ENCODE peak calls at places on chromosomes 3 and 15, in ten cellular contexts. One of them, this sample, is unnamed.

GRCh38 chr3:133289322-133289721 is 110.5 kb upstream of the BFSP2 start:
- DNase-seq in HFF-Myc: no peak
- DNase-seq in fibroblast of pulmonary artery: no peak
- DNase-seq in pancreas: no peak
- DNase-seq in GM20000: no peak
- DNase-seq in Caco-2: no peak
- DNase-seq in thyroid gland: no peak
- DNase-seq in AG09309: no peak
- DNase-seq in heart right ventricle: no peak
- DNase-seq in B cell: no peak
- DNase-seq in this sample: no peak

GRCh38 chr3:15804553-15805095 is 6.8 kb upstream of the ANKRD28 start:
- DNase-seq in AG09309: no peak
- DNase-seq in B cell: no peak
- DNase-seq in pancreas: no peak
- DNase-seq in heart right ventricle: no peak
- DNase-seq in HFF-Myc: no peak
- DNase-seq in fibroblast of pulmonary artery: no peak
- DNase-seq in GM20000: peak; percentile 14
- DNase-seq in thyroid gland: no peak
- DNase-seq in Caco-2: no peak
- DNase-seq in this sample: no peak

GRCh38 chr3:58560771-58561311 is 16.4 kb downstream of the FAM107A start:
- DNase-seq in AG09309: peak; percentile 98
- DNase-seq in pancreas: no peak
- DNase-seq in HFF-Myc: peak; percentile 92
- DNase-seq in Caco-2: peak; percentile 86
- DNase-seq in heart right ventricle: no peak
- DNase-seq in B cell: no peak
- DNase-seq in GM20000: no peak
- DNase-seq in fibroblast of pulmonary artery: peak; percentile 95
- DNase-seq in thyroid gland: peak; percentile 76
- DNase-seq in this sample: peak; percentile 39

GRCh38 chr15:89129123-89129815 is 41.0 kb downstream of the ABHD2 start:
- DNase-seq in GM20000: peak; percentile 65
- DNase-seq in HFF-Myc: no peak
- DNase-seq in AG09309: no peak
- DNase-seq in heart right ventricle: no peak
- DNase-seq in Caco-2: peak; percentile 53
- DNase-seq in fibroblast of pulmonary artery: peak; percentile 49
- DNase-seq in B cell: peak; percentile 51
- DNase-seq in pancreas: no peak
- DNase-seq in thyroid gland: peak; percentile 48
- DNase-seq in this sample: peak; percentile 51

GRCh38 chr15:54347082-54347827 is 369.0 kb downstream of the UNC13C start:
- DNase-seq in B cell: no peak
- DNase-seq in HFF-Myc: no peak
- DNase-seq in thyroid gland: no peak
- DNase-seq in AG09309: no peak
- DNase-seq in heart right ventricle: no peak
- DNase-seq in Caco-2: no peak
- DNase-seq in fibroblast of pulmonary artery: no peak
- DNase-seq in pancreas: no peak
- DNase-seq in GM20000: peak; percentile 10
- DNase-seq in this sample: no peak

GRCh38 chr3:53324011-53324544 is 23.3 kb downstream of the DCP1A start:
- DNase-seq in B cell: no peak
- DNase-seq in GM20000: no peak
- DNase-seq in fibroblast of pulmonary artery: no peak
- DNase-seq in pancreas: no peak
- DNase-seq in heart right ventricle: peak; percentile 47
- DNase-seq in AG09309: no peak
- DNase-seq in thyroid gland: peak; percentile 26
- DNase-seq in Caco-2: no peak
- DNase-seq in HFF-Myc: no peak
- DNase-seq in this sample: no peak

GRCh38 chr3:194140520-194141414 is 4.8 kb downstream of the HES1 start:
- DNase-seq in HFF-Myc: no peak
- DNase-seq in Caco-2: peak; percentile 64
- DNase-seq in heart right ventricle: peak; percentile 76
- DNase-seq in pancreas: peak; percentile 66
- DNase-seq in GM20000: peak; percentile 70
- DNase-seq in thyroid gland: peak; percentile 70
- DNase-seq in AG09309: no peak
- DNase-seq in B cell: no peak
- DNase-seq in fibroblast of pulmonary artery: peak; percentile 73
- DNase-seq in this sample: peak; percentile 61

GRCh38 chr15:55530861-55531313 is 22.9 kb upstream of the DNAAF4 start:
- DNase-seq in GM20000: no peak
- DNase-seq in fibroblast of pulmonary artery: peak; percentile 44
- DNase-seq in heart right ventricle: no peak
- DNase-seq in HFF-Myc: no peak
- DNase-seq in thyroid gland: peak; percentile 79
- DNase-seq in pancreas: no peak
- DNase-seq in Caco-2: no peak
- DNase-seq in B cell: no peak
- DNase-seq in AG09309: no peak
- DNase-seq in this sample: no peak

GRCh38 chr3:143951351-143951971 is 20.2 kb upstream of the DIPK2A start:
- DNase-seq in B cell: peak; percentile 64
- DNase-seq in AG09309: no peak
- DNase-seq in fibroblast of pulmonary artery: peak; percentile 69
- DNase-seq in thyroid gland: peak; percentile 33
- DNase-seq in GM20000: peak; percentile 33
- DNase-seq in heart right ventricle: no peak
- DNase-seq in HFF-Myc: no peak
- DNase-seq in pancreas: no peak
- DNase-seq in Caco-2: peak; percentile 47
- DNase-seq in this sample: peak; percentile 37

GRCh38 chr3:97680210-97680609 is 84.3 kb upstream of the ARL6 start:
- DNase-seq in Caco-2: no peak
- DNase-seq in AG09309: no peak
- DNase-seq in HFF-Myc: no peak
- DNase-seq in heart right ventricle: no peak
- DNase-seq in pancreas: no peak
- DNase-seq in thyroid gland: no peak
- DNase-seq in GM20000: no peak
- DNase-seq in fibroblast of pulmonary artery: no peak
- DNase-seq in B cell: no peak
- DNase-seq in this sample: no peak

DNA sequence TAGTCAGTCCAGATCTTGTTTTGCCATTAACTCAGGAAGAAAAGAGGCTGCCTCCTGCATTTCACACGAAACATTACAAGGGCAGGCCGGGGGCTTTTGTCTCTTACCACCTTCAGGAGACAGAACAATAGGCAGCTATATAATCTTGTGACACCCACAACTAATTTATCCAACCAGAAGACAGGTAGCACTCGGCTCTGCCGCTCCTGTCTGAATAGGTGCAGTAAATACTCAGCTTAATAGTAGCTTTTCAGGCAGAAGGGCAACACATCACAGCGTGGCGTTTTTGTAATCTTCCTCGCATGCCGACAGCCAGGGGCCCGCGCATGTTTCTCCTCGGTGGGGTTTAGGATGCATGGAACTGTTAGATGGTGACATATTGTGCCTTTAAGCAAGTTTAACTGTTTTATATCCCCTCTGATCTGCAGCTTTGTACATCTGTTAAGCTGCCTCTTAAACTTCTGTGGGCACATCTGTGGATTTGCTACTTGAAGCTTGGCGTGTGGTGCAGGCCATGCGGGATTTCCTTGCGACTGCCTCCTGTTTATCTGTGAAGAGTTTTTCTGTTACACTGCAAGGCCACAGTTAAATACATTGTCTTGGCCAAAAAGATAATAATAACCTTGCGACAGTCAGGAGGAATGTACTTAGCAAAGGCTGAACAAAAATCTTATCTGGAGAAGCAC is 123.2 kb upstream of the BNIP2 start:
- DNase-seq in HFF-Myc: no peak
- DNase-seq in B cell: no peak
- DNase-seq in fibroblast of pulmonary artery: no peak
- DNase-seq in thyroid gland: no peak
- DNase-seq in pancreas: no peak
- DNase-seq in Caco-2: no peak
- DNase-seq in heart right ventricle: no peak
- DNase-seq in AG09309: no peak
- DNase-seq in GM20000: no peak
- DNase-seq in this sample: no peak
- TF ChIP-seq CTCF in HFF-Myc: no peak
- TF ChIP-seq CTCF in B cell: no peak
- TF ChIP-seq CTCF in fibroblast of pulmonary artery: no peak
- TF ChIP-seq CTCF in thyroid gland: no peak
- TF ChIP-seq CTCF in pancreas: no peak
- TF ChIP-seq CTCF in Caco-2: no peak
- TF ChIP-seq CTCF in heart right ventricle: no peak
- TF ChIP-seq CTCF in AG09309: no peak
- TF ChIP-seq CTCF in GM20000: no peak
- TF ChIP-seq CTCF in this sample: no peak

DNA sequence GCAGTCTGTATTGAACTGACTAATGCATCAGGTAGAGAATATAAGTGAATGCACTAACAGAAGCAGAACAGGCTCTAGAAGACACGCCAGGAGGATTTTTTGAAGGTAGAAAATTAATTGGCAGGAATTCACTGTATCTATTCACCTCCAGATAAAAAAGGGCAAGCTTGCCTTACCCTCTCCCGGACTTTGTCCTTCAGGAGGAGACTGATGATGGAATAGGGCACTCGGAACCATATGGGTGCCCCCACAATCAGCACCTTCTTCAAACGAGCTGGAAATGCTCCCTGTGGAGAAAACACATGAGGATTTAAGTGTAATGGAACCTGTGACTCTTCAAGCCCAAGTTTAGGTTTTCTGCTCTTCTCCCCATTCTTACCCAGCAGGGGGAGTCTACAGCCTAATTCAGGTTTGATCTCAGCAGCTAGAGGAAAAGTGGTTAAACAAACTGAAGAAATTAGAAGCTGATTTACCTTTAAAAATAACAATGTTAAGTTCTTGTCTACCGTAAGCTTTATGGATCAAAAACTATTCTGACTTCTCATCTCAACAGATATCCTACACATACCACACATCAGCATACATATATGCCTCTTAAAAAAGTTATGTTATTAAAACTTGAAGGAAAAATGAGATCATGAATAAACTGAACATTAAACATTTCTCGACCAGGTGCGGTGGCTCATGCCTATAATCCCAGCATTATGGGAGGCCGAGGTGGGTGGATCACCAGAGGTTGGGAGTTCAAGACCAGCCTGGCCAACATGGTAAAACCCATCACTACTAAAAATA is 57.4 kb upstream of the SIN3A start:
- DNase-seq in thyroid gland: no peak
- DNase-seq in Caco-2: peak; percentile 50
- DNase-seq in heart right ventricle: peak; percentile 8
- DNase-seq in GM20000: peak; percentile 52
- DNase-seq in fibroblast of pulmonary artery: peak; percentile 72
- DNase-seq in HFF-Myc: no peak
- DNase-seq in B cell: no peak
- DNase-seq in AG09309: no peak
- DNase-seq in pancreas: no peak
- DNase-seq in this sample: peak; percentile 6
- TF ChIP-seq CTCF in thyroid gland: peak; percentile 42
- TF ChIP-seq CTCF in Caco-2: peak; percentile 73
- TF ChIP-seq CTCF in heart right ventricle: peak; percentile 13
- TF ChIP-seq CTCF in GM20000: no peak
- TF ChIP-seq CTCF in fibroblast of pulmonary artery: peak; percentile 82
- TF ChIP-seq CTCF in HFF-Myc: peak; percentile 72
- TF ChIP-seq CTCF in B cell: peak; percentile 51
- TF ChIP-seq CTCF in AG09309: peak; percentile 62
- TF ChIP-seq CTCF in pancreas: peak; percentile 23
- TF ChIP-seq CTCF in this sample: no peak

GRCh38 chr3:176514297-176514696 is 683.0 kb downstream of the TBL1XR1 start:
- DNase-seq in B cell: no peak
- DNase-seq in pancreas: no peak
- DNase-seq in fibroblast of pulmonary artery: peak; percentile 87
- DNase-seq in heart right ventricle: peak; percentile 22
- DNase-seq in GM20000: no peak
- DNase-seq in HFF-Myc: no peak
- DNase-seq in AG09309: peak; percentile 17
- DNase-seq in thyroid gland: no peak
- DNase-seq in Caco-2: peak; percentile 37
- DNase-seq in this sample: peak; percentile 56
- TF ChIP-seq CTCF in B cell: peak; percentile 33
- TF ChIP-seq CTCF in pancreas: peak; percentile 14
- TF ChIP-seq CTCF in fibroblast of pulmonary artery: peak; percentile 58
- TF ChIP-seq CTCF in heart right ventricle: peak; percentile 29
- TF ChIP-seq CTCF in GM20000: no peak
- TF ChIP-seq CTCF in HFF-Myc: peak; percentile 52
- TF ChIP-seq CTCF in AG09309: peak; percentile 57
- TF ChIP-seq CTCF in thyroid gland: no peak
- TF ChIP-seq CTCF in Caco-2: peak; percentile 27
- TF ChIP-seq CTCF in this sample: peak; percentile 72

GRCh38 chr3:132034486-132035464 is at the start of gene CPNE4:
- DNase-seq in pancreas: peak; percentile 68
- DNase-seq in GM20000: peak; percentile 82
- DNase-seq in Caco-2: peak; percentile 87
- DNase-seq in heart right ventricle: peak; percentile 75
- DNase-seq in thyroid gland: peak; percentile 89
- DNase-seq in B cell: no peak
- DNase-seq in AG09309: no peak
- DNase-seq in HFF-Myc: peak; percentile 46
- DNase-seq in fibroblast of pulmonary artery: peak; percentile 74
- DNase-seq in this sample: peak; percentile 100
- TF ChIP-seq CTCF in pancreas: peak; percentile 72
- TF ChIP-seq CTCF in GM20000: peak; percentile 46
- TF ChIP-seq CTCF in Caco-2: peak; percentile 83
- TF ChIP-seq CTCF in heart right ventricle: no peak
- TF ChIP-seq CTCF in thyroid gland: peak; percentile 67
- TF ChIP-seq CTCF in B cell: peak; percentile 29
- TF ChIP-seq CTCF in AG09309: peak; percentile 89
- TF ChIP-seq CTCF in HFF-Myc: peak; percentile 89
- TF ChIP-seq CTCF in fibroblast of pulmonary artery: peak; percentile 86
- TF ChIP-seq CTCF in this sample: peak; percentile 96

DNA sequence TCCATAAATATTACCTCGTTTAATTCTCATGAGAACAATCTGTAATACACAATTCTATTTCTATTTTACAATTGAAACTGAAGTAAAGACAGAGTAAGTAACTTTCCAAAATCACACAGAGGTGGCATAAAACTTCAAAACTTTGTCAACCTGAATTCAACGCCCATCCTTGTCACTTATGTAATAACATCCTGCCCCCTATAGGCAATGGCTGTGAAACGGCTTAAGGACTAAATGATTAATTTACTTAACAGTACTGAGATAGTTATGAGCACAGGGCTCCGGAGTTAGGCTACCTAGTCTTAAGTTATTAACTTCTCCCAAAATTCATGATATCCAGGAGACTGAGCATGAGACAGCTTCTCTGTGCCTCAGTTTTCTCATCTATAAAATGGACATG is 293.1 kb upstream of the CHRM5 start:
- DNase-seq in fibroblast of pulmonary artery: peak; percentile 43
- DNase-seq in pancreas: no peak
- DNase-seq in B cell: no peak
- DNase-seq in GM20000: peak; percentile 55
- DNase-seq in thyroid gland: no peak
- DNase-seq in Caco-2: no peak
- DNase-seq in AG09309: no peak
- DNase-seq in HFF-Myc: peak; percentile 11
- DNase-seq in heart right ventricle: no peak
- DNase-seq in this sample: no peak
- TF ChIP-seq CTCF in fibroblast of pulmonary artery: peak; percentile 46
- TF ChIP-seq CTCF in pancreas: no peak
- TF ChIP-seq CTCF in B cell: no peak
- TF ChIP-seq CTCF in GM20000: peak; percentile 37
- TF ChIP-seq CTCF in thyroid gland: no peak
- TF ChIP-seq CTCF in Caco-2: no peak
- TF ChIP-seq CTCF in AG09309: no peak
- TF ChIP-seq CTCF in HFF-Myc: peak; percentile 33
- TF ChIP-seq CTCF in heart right ventricle: no peak
- TF ChIP-seq CTCF in this sample: peak; percentile 56

GRCh38 chr3:22729981-22730380 is 473.1 kb upstream of the UBE2E2 start:
- DNase-seq in AG09309: no peak
- DNase-seq in HFF-Myc: no peak
- DNase-seq in thyroid gland: no peak
- DNase-seq in Caco-2: peak; percentile 11
- DNase-seq in fibroblast of pulmonary artery: peak; percentile 11
- DNase-seq in GM20000: no peak
- DNase-seq in pancreas: no peak
- DNase-seq in heart right ventricle: no peak
- DNase-seq in B cell: no peak
- DNase-seq in this sample: peak; percentile 8
- TF ChIP-seq CTCF in AG09309: no peak
- TF ChIP-seq CTCF in HFF-Myc: no peak
- TF ChIP-seq CTCF in thyroid gland: no peak
- TF ChIP-seq CTCF in Caco-2: peak; percentile 47
- TF ChIP-seq CTCF in fibroblast of pulmonary artery: peak; percentile 24
- TF ChIP-seq CTCF in GM20000: no peak
- TF ChIP-seq CTCF in pancreas: no peak
- TF ChIP-seq CTCF in heart right ventricle: no peak
- TF ChIP-seq CTCF in B cell: no peak
- TF ChIP-seq CTCF in this sample: peak; percentile 56

This sample was measured in endothelial cell.